ENCODE peak calls at places on chromosome 13, in nine cellular contexts. L is CD4-positive, alpha-beta T cell; T is AG09309; F is upper lobe of right lung; P is CD8-positive, alpha-beta T cell; G is AG04450; B is dorsolateral prefrontal cortex; I is heart right ventricle; Q is body of pancreas. V is an unnamed sample.

GRCh38 chr13:110338441-110339101 is 31.5 kb downstream of the COL4A2 start:
- DNase-seq in L (no peak), T (no peak), F (peak; percentile 28), P (no peak), G (no peak), B (no peak), I (peak; percentile 70), Q (no peak), V (no peak)

GRCh38 chr13:104984296-104984818 is 1551.1 kb downstream of the EFNB2 start:
- DNase-seq in L (no peak), T (no peak), F (no peak), P (peak; percentile 32), G (no peak), B (no peak), I (peak; percentile 50), Q (no peak), V (no peak)

GRCh38 chr13:80921556-80921955 is 580.6 kb upstream of the SPRY2 start:
- DNase-seq in L (no peak), T (no peak), F (no peak), P (no peak), G (no peak), B (no peak), I (no peak), Q (no peak), V (no peak)

GRCh38 chr13:68927387-68928026 is 1180.1 kb upstream of the ATXN8OS start:
- DNase-seq in L (no peak), T (no peak), F (no peak), P (no peak), G (no peak), B (no peak), I (no peak), Q (no peak), V (no peak)

GRCh38 chr13:20397896-20398295 is 127.8 kb downstream of the CRYL1 start:
- DNase-seq in L (no peak), T (no peak), F (no peak), P (no peak), G (no peak), B (no peak), I (no peak), Q (no peak), V (no peak)

GRCh38 chr13:25744176-25744575 is 307.6 kb downstream of the SHISA2 start:
- DNase-seq in L (no peak), T (no peak), F (no peak), P (no peak), G (no peak), B (peak; percentile 16), I (no peak), Q (no peak), V (no peak)

GRCh38 chr13:24353736-24354135 is 44.4 kb downstream of the C1QTNF9 start:
- DNase-seq in L (no peak), T (no peak), F (no peak), P (no peak), G (no peak), B (no peak), I (no peak), Q (no peak), V (no peak)

GRCh38 chr13:32553720-32554119 is 15.1 kb upstream of the N4BP2L2 start:
- DNase-seq in L (no peak), T (no peak), F (no peak), P (no peak), G (no peak), B (no peak), I (no peak), Q (no peak), V (no peak)

GRCh38 chr13:43783820-43784219 is 3.0 kb downstream of the ENOX1 start:
- DNase-seq in L (no peak), T (no peak), F (no peak), P (no peak), G (no peak), B (no peak), I (peak; percentile 12), Q (no peak), V (no peak)
- TF ChIP-seq CTCF in L (no peak), T (no peak), F (no peak), P (no peak), G (no peak), B (no peak), I (no peak), Q (no peak), V (no peak)

GRCh38 chr13:51729853-51730553 is 74.0 kb downstream of the DHRS12 start:
- DNase-seq in L (no peak), T (peak; percentile 57), F (no peak), P (no peak), G (peak; percentile 44), B (no peak), I (no peak), Q (no peak), V (no peak)
- TF ChIP-seq CTCF in L (no peak), T (no peak), F (no peak), P (no peak), G (no peak), B (no peak), I (no peak), Q (no peak), V (no peak)

GRCh38 chr13:106145997-106146864 is 389.2 kb downstream of the EFNB2 start:
- DNase-seq in L (no peak), T (no peak), F (no peak), P (no peak), G (no peak), B (no peak), I (no peak), Q (no peak), V (no peak)
- TF ChIP-seq CTCF in L (no peak), T (no peak), F (no peak), P (no peak), G (no peak), B (no peak), I (no peak), Q (no peak), V (no peak)

GRCh38 chr13:34941835-34942731 is at the start of gene NBEA:
- DNase-seq in L (peak; percentile 60), T (peak; percentile 11), F (peak; percentile 89), P (peak; percentile 84), G (no peak), B (peak; percentile 76), I (peak; percentile 74), Q (peak; percentile 78), V (peak; percentile 10)
- TF ChIP-seq CTCF in L (no peak), T (no peak), F (no peak), P (no peak), G (no peak), B (peak; percentile 44), I (peak; percentile 53), Q (peak; percentile 46), V (peak; percentile 4)

GRCh38 chr13:100597253-100597652 is 8.7 kb upstream of the GGACT start:
- DNase-seq in L (no peak), T (no peak), F (no peak), P (no peak), G (no peak), B (no peak), I (no peak), Q (no peak), V (no peak)

GRCh38 chr13:100589178-100589725 is 663 bp upstream of the GGACT start:
- DNase-seq in L (no peak), T (no peak), F (no peak), P (no peak), G (no peak), B (no peak), I (no peak), Q (no peak), V (no peak)

GRCh38 chr13:100594255-100594654 is 5.7 kb upstream of the GGACT start:
- DNase-seq in L (no peak), T (no peak), F (no peak), P (no peak), G (no peak), B (no peak), I (no peak), Q (no peak), V (no peak)

GRCh38 chr13:100596516-100596915 is 7.9 kb upstream of the GGACT start:
- DNase-seq in L (no peak), T (no peak), F (no peak), P (no peak), G (no peak), B (no peak), I (no peak), Q (no peak), V (no peak)

GRCh38 chr13:100594731-100595130 is 6.1 kb upstream of the GGACT start:
- DNase-seq in L (no peak), T (no peak), F (no peak), P (no peak), G (no peak), B (no peak), I (no peak), Q (peak; percentile 61), V (no peak)
- TF ChIP-seq CTCF in L (peak; percentile 17), T (peak; percentile 20), F (peak; percentile 22), P (no peak), G (peak; percentile 12), B (no peak), I (no peak), Q (peak; percentile 59), V (peak; percentile 1)

GRCh38 chr13:52025475-52026245 is 1.2 kb downstream of the UTP14C start:
- DNase-seq in L (no peak), T (no peak), F (no peak), P (no peak), G (no peak), B (no peak), I (no peak), Q (no peak), V (no peak)

GRCh38 chr13:52024481-52024880 is at the start of gene UTP14C:
- DNase-seq in L (no peak), T (no peak), F (no peak), P (no peak), G (no peak), B (no peak), I (no peak), Q (no peak), V (no peak)

GRCh38 chr13:52029569-52029968 is 5.1 kb downstream of the UTP14C start:
- DNase-seq in L (no peak), T (no peak), F (no peak), P (no peak), G (no peak), B (no peak), I (no peak), Q (no peak), V (no peak)

GRCh38 chr13:52027832-52028231 is 3.3 kb downstream of the UTP14C start:
- DNase-seq in L (no peak), T (no peak), F (no peak), P (no peak), G (no peak), B (no peak), I (no peak), Q (no peak), V (no peak)

GRCh38 chr13:52026246-52026626 is 1.7 kb downstream of the UTP14C start:
- DNase-seq in L (no peak), T (no peak), F (no peak), P (no peak), G (no peak), B (no peak), I (no peak), Q (no peak), V (no peak)
- TF ChIP-seq CTCF in L (no peak), T (no peak), F (no peak), P (no peak), G (no peak), B (no peak), I (no peak), Q (no peak), V (no peak)

GRCh38 chr13:53490732-53491131 is 462.1 kb downstream of the OLFM4 start:
- DNase-seq in L (no peak), T (no peak), F (no peak), P (no peak), G (no peak), B (no peak), I (no peak), Q (no peak), V (no peak)
- TF ChIP-seq CTCF in L (no peak), T (no peak), F (no peak), P (no peak), G (no peak), B (no peak), I (no peak), Q (no peak), V (no peak)

V was measured in AG09319.